ENCODE peak calls at places on chromosomes 6 and 20, in ten cellular contexts. P, F, X, S, C, L, Z, I, A and M are unnamed samples.

GRCh38 chr20:25043499-25044260 is 14.3 kb downstream of the ACSS1 start:
- DNase-seq in Z (no peak), I (no peak), C (no peak), A (no peak), L (no peak), F (no peak), P (no peak), S (peak), X (no peak), M (no peak)

GRCh38 chr20:45306431-45306982 is at the start of gene RBPJL:
- DNase-seq in L (peak), A (no peak), I (no peak), P (no peak), X (no peak), S (no peak), C (no peak), F (no peak), Z (peak), M (peak)

GRCh38 chr6:56637640-56638039 is 5.0 kb downstream of the DST start:
- DNase-seq in L (no peak), F (peak), I (no peak), C (peak), Z (no peak), A (peak), S (no peak), X (no peak), P (no peak), M (peak)

GRCh38 chr20:48725589-48725991 is 102.2 kb downstream of the PREX1 start:
- DNase-seq in S (no peak), C (no peak), F (no peak), A (peak), L (no peak), P (no peak), Z (no peak), I (no peak), X (no peak), M (no peak)

GRCh38 chr6:107706516-107706915 is 117.6 kb downstream of the SCML4 start:
- DNase-seq in Z (no peak), P (no peak), S (no peak), L (no peak), X (no peak), A (no peak), F (no peak), C (no peak), I (no peak), M (no peak)

GRCh38 chr6:31614674-31615578 is at the start of gene AIF1:
- DNase-seq in S (no peak), F (no peak), Z (no peak), C (no peak), A (no peak), P (no peak), L (no peak), X (no peak), I (no peak), M (no peak)

GRCh38 chr6:84103029-84103428 is 69.5 kb downstream of the MRAP2 start:
- DNase-seq in F (no peak), I (no peak), Z (no peak), A (peak), X (no peak), L (no peak), C (no peak), P (no peak), S (no peak), M (no peak)

GRCh38 chr6:37630281-37630799 is 67.3 kb downstream of the MDGA1 start:
- DNase-seq in A (peak), C (peak), X (no peak), P (no peak), I (no peak), F (no peak), Z (no peak), S (no peak), L (no peak), M (no peak)

GRCh38 chr6:87590989-87591388 is 1.1 kb downstream of the ORC3 start:
- DNase-seq in S (no peak), P (no peak), X (no peak), C (no peak), A (no peak), I (no peak), L (no peak), Z (no peak), F (no peak), M (no peak)

GRCh38 chr6:12196326-12196936 is 93.7 kb upstream of the EDN1 start:
- DNase-seq in I (no peak), Z (no peak), A (peak), C (peak), X (no peak), S (no peak), F (no peak), P (no peak), L (no peak), M (no peak)

GRCh38 chr20:889932-890463 is 26.1 kb downstream of the ANGPT4 start:
- DNase-seq in F (no peak), C (no peak), S (no peak), A (no peak), P (no peak), X (no peak), I (no peak), L (no peak), Z (no peak), M (no peak)

GRCh38 chr20:53030061-53030460 is 57.9 kb downstream of the TSHZ2 start:
- DNase-seq in I (no peak), F (no peak), X (no peak), A (no peak), P (no peak), Z (no peak), C (no peak), S (no peak), L (peak), M (no peak)

GRCh38 chr20:41170386-41171105 is 33.2 kb downstream of the PLCG1 start:
- DNase-seq in F (no peak), L (peak), A (no peak), P (no peak), C (no peak), I (peak), Z (no peak), X (no peak), S (peak), M (no peak)

GRCh38 chr20:49583669-49584417 is 15.9 kb upstream of the PTGIS start:
- DNase-seq in S (peak), I (peak), L (no peak), P (no peak), Z (no peak), X (peak), A (peak), C (peak), F (no peak), M (no peak)

GRCh38 chr6:158042245-158042798 is 60.7 kb downstream of the SYNJ2 start:
- DNase-seq in C (peak), Z (no peak), A (no peak), L (no peak), X (no peak), F (no peak), S (peak), I (peak), P (no peak), M (no peak)

GRCh38 chr6:31354248-31354647 is 2.7 kb downstream of the HLA-B start:
- DNase-seq in A (no peak), F (no peak), I (no peak), L (no peak), Z (no peak), X (no peak), S (no peak), C (no peak), P (no peak), M (no peak)

GRCh38 chr20:61477366-61477966 is 225.4 kb downstream of the CDH4 start:
- DNase-seq in X (no peak), F (no peak), P (no peak), A (no peak), C (no peak), L (no peak), I (no peak), Z (no peak), S (no peak), M (no peak)

GRCh38 chr6:52176550-52176949 is 9.6 kb upstream of the IL17A start:
- DNase-seq in X (no peak), F (peak), Z (no peak), I (no peak), S (no peak), P (no peak), A (no peak), L (no peak), C (no peak), M (no peak)

GRCh38 chr6:18022398-18023231 is 35.2 kb upstream of the KIF13A start:
- DNase-seq in I (no peak), X (no peak), A (no peak), F (no peak), C (peak), Z (no peak), P (peak), S (no peak), L (no peak), M (no peak)

GRCh38 chr6:135870722-135871121 is 19.2 kb downstream of the PDE7B start:
- DNase-seq in A (peak), L (no peak), Z (no peak), I (no peak), X (no peak), F (no peak), P (no peak), C (peak), S (no peak), M (no peak)

GRCh38 chr6:159172066-159172465 is 2.9 kb downstream of the FNDC1 start:
- DNase-seq in L (no peak), P (no peak), Z (no peak), F (no peak), C (no peak), I (no peak), X (no peak), A (no peak), S (no peak), M (no peak)

GRCh38 chr6:30259140-30260035 is 46.2 kb upstream of the TRIM26 start:
- DNase-seq in X (peak), C (peak), I (peak), F (peak), S (peak), Z (peak), A (peak), L (peak), P (peak), M (peak)

GRCh38 chr6:5557506-5557905 is 296.2 kb downstream of the FARS2 start:
- DNase-seq in A (no peak), I (no peak), P (no peak), S (no peak), F (no peak), X (no peak), C (no peak), L (no peak), Z (no peak), M (no peak)

GRCh38 chr6:30744054-30744805 is at the start of gene IER3:
- DNase-seq in I (peak), A (peak), L (peak), P (peak), C (peak), X (peak), Z (peak), F (peak), S (peak), M (peak)

GRCh38 chr6:24460966-24461365 is 28.4 kb downstream of the GPLD1 start:
- DNase-seq in C (no peak), Z (no peak), I (no peak), S (no peak), A (no peak), L (no peak), F (no peak), P (no peak), X (no peak), M (no peak)

GRCh38 chr20:17225891-17226409 is 890 bp upstream of the PCSK2 start:
- DNase-seq in Z (no peak), I (no peak), L (no peak), F (peak), A (no peak), S (peak), C (no peak), X (no peak), P (peak), M (no peak)

GRCh38 chr6:117555882-117556498 is 46.3 kb downstream of the GOPC start:
- DNase-seq in L (peak), P (no peak), S (no peak), X (no peak), A (no peak), F (peak), Z (peak), C (peak), I (peak), M (no peak)

GRCh38 chr6:34953084-34954025 is 64.3 kb downstream of the ANKS1A start:
- DNase-seq in X (no peak), P (no peak), A (peak), S (no peak), Z (no peak), F (no peak), C (peak), I (no peak), L (no peak), M (no peak)

GRCh38 chr6:105510746-105511145 is 107.9 kb upstream of the PREP start:
- DNase-seq in S (no peak), L (no peak), C (no peak), Z (no peak), P (no peak), X (no peak), I (no peak), F (no peak), A (no peak), M (no peak)

GRCh38 chr6:113317870-113318269 is 539.3 kb upstream of the MARCKS start:
- DNase-seq in S (no peak), A (no peak), P (no peak), I (no peak), Z (no peak), C (no peak), L (no peak), X (no peak), F (peak), M (no peak)

GRCh38 chr6:69953491-69953890 is 87.1 kb downstream of the COL19A1 start:
- DNase-seq in X (no peak), S (no peak), C (no peak), P (no peak), Z (no peak), F (peak), A (no peak), L (no peak), I (no peak), M (no peak)

GRCh38 chr6:149464411-149464810 is 20.4 kb downstream of the ZC3H12D start:
- DNase-seq in A (no peak), L (no peak), F (no peak), S (peak), C (no peak), X (no peak), Z (no peak), P (no peak), I (no peak), M (no peak)

GRCh38 chr6:33433001-33433559 is 13.2 kb downstream of the SYNGAP1 start:
- DNase-seq in Z (no peak), L (no peak), C (no peak), X (no peak), I (no peak), A (no peak), F (no peak), P (no peak), S (no peak), M (no peak)

GRCh38 chr20:45080867-45081616 is 19.9 kb downstream of the KCNS1 start:
- DNase-seq in C (peak), X (no peak), S (no peak), F (no peak), A (no peak), Z (no peak), L (no peak), I (no peak), P (no peak), M (no peak)